ENCODE peak calls at places on chromosomes 4 and X, in seven cellular contexts. G is cardiac muscle cell, R is tibial artery, P is breast epithelium, S is lower lobe of right lung, J is kidney, F is heart left ventricle. B is an unnamed sample.

GRCh38 chr4:139789096-139789495 is 123.5 kb downstream of the MGST2 start:
- DNase-seq in G (no peak), S (no peak), P (no peak), J (no peak), R (no peak), F (no peak), B (no peak)

GRCh38 chr4:110042540-110043517 is 130.1 kb downstream of the EGF start:
- DNase-seq in S (no peak), F (no peak), R (no peak), J (no peak), G (no peak), P (no peak), B (no peak)

GRCh38 chr4:105241456-105241855 is 94.8 kb downstream of the TET2 start:
- DNase-seq in F (peak; percentile 70), P (peak; percentile 19), R (no peak), G (no peak), J (no peak), S (no peak), B (no peak)

GRCh38 chr4:72997409-72997808 is 72.1 kb downstream of the COX18 start:
- DNase-seq in G (peak; percentile 17), P (peak; percentile 47), J (no peak), R (no peak), S (peak; percentile 57), F (no peak), B (no peak)

GRCh38 chr4:180059216-180059881 is 2183.9 kb upstream of the TENM3 start:
- DNase-seq in J (peak; percentile 49), S (no peak), P (no peak), R (no peak), F (no peak), G (peak; percentile 1), B (no peak)

GRCh38 chr4:142044271-142044670 is 407.9 kb downstream of the IL15 start:
- DNase-seq in F (no peak), G (peak; percentile 21), J (no peak), R (no peak), S (no peak), P (no peak), B (no peak)

GRCh38 chr4:86092684-86093083 is 267.2 kb downstream of the MAPK10 start:
- DNase-seq in R (no peak), P (no peak), F (no peak), G (peak; percentile 79), S (no peak), J (no peak), B (no peak)

GRCh38 chrX:31435592-31435991 is 363.8 kb upstream of the FTHL17 start:
- DNase-seq in P (no peak), G (peak; percentile 46), S (no peak), R (no peak), F (no peak), J (no peak), B (no peak)

GRCh38 chrX:51336584-51336983 is 4.0 kb downstream of the NUDT10 start:
- DNase-seq in G (peak; percentile 52), P (no peak), S (no peak), R (no peak), F (peak; percentile 13), J (no peak), B (no peak)

GRCh38 chr4:81337211-81337610 is 122.2 kb upstream of the PRKG2 start:
- DNase-seq in F (no peak), P (no peak), S (no peak), J (no peak), G (no peak), R (no peak), B (no peak)

GRCh38 chr4:61202100-61202637 is 2.0 kb downstream of the ADGRL3 start:
- DNase-seq in P (no peak), J (peak; percentile 68), F (no peak), R (peak; percentile 24), S (peak; percentile 38), G (no peak), B (no peak)

DNA sequence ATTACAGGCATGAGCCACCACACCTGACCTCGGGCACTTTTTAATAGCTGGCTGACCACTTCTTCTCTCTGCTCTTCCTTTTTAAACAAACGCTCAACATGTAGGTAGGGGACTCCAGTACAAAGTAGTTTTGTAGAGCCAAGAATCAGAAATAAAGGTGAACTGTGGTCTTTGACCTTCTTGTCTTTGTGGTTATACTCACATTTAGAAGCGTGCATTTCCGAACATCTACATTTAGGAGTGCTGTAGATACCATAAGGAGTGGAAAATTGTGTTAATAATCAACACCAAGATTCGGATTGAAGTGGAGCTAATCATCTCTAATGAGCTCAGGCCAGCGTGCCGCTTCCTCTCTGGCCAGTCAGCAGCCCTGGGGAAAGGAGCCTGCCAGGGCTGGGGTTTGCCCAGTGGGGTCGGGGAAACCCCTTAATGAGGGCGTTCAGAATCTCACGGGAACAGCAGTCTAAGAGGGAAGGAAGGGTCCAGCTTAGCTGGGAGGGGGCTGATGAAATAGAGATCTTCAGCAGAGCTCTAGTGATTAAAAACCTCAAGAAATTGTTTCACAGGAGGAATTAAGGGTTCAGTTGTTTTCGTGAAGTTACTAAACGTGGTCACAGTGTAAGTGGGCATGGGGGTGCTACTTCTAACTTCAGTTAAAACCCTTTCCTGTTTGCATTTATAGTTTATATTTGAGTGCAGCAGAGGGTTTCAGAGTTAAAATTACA is 81.2 kb downstream of the GAB1 start:
- DNase-seq in F (no peak), G (no peak), R (no peak), P (no peak), J (no peak), S (no peak), B (no peak)
- H3K27ac ChIP-seq in F (no peak overlapping the region), G (no peak overlapping the region), R (no peak overlapping the region), P (no peak overlapping the region), J (no peak overlapping the region), S (no peak overlapping the region), B (no peak overlapping the region)

DNA sequence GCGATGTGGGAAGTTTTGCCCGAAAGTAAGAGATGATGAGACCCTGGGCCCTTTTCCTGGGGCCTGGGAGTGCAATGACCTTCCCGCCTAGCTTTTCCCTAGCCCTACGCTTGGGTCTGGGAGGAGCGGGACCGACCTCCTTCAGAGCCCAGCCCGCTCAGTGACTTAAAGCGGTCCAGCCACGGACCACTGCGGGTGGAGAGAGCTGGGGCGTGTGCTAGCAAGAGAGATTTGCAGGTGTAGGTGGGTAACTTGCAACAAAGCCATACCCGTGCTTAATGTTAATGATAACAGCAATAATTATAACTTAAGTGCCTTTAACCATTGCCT is 503 bp upstream of the PDE5A start:
- DNase-seq in J (no peak), R (no peak), S (no peak), P (no peak), F (no peak), G (no peak), B (no peak)
- H3K4me3 ChIP-seq in J (peak overlapping the region; percentile 87), R (peak overlapping the region; percentile 95), S (peak overlapping the region; percentile 77), P (peak overlapping the region; percentile 86), F (peak overlapping the region; percentile 76), G (peak overlapping the region; percentile 89), B (peak overlapping the region; percentile 85)

GRCh38 chrX:140661657-140662056 is 47.9 kb upstream of the LINC00632 start:
- DNase-seq in F (no peak), R (no peak), G (peak; percentile 0), P (no peak), S (no peak), J (no peak), B (no peak)

GRCh38 chrX:140664939-140665338 is 44.6 kb upstream of the LINC00632 start:
- DNase-seq in J (no peak), F (no peak), S (no peak), R (no peak), P (no peak), G (peak; percentile 41), B (no peak)
- TF ChIP-seq CTCF in J (peak; percentile 31), F (peak; percentile 25), S (peak; percentile 12), R (peak; percentile 21), P (no peak), G (peak; percentile 33), B (no peak)

GRCh38 chr4:121100093-121100775 is 27.9 kb upstream of the NDNF start:
- DNase-seq in J (no peak), P (no peak), S (no peak), G (no peak), R (no peak), F (no peak), B (no peak)
- H3K27ac ChIP-seq in J (no peak overlapping the region), P (no peak overlapping the region), S (no peak overlapping the region), G (no peak overlapping the region), R (no peak overlapping the region), F (no peak overlapping the region), B (no peak overlapping the region)

DNA sequence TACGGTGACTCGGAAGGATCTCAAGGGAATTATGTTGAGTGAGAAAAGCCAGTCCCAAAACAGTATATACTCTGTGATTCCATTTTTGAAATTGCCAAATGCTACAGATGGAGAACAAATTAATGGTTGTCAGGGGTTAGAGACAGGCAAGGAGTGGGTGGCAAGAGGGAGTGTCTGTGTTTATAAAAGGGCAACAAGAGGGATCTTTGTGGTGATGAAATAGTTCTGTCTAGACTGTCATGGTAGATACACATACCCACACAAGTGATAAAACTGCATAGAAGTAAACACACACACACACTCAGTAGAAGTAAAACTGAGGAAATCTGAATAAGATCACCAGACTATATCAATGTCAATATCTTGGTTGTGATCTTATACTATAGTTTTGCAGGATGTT is 92.7 kb downstream of the CD99L2 start:
- DNase-seq in F (no peak), S (no peak), R (no peak), J (no peak), P (no peak), G (peak; percentile 1), B (no peak)
- H3K4me3 ChIP-seq in F (no peak overlapping the region), S (no peak overlapping the region), R (no peak overlapping the region), J (no peak overlapping the region), P (no peak overlapping the region), G (no peak overlapping the region), B (no peak overlapping the region)